ENCODE peak calls at places on chromosomes 4 and X, in eight cellular contexts. N, D, G, V, Y, I, Q and P are unnamed samples.

GRCh38 chr4:43234626-43235025 is 342.1 kb downstream of the GRXCR1 start:
- DNase-seq in N (no peak), D (no peak), G (no peak), V (no peak), Y (no peak), I (no peak), Q (no peak), P (no peak)

GRCh38 chr4:114549638-114550037 is 49.0 kb upstream of the UGT8 start:
- DNase-seq in N (no peak), D (no peak), G (no peak), V (no peak), Y (no peak), I (no peak), Q (no peak), P (no peak)

GRCh38 chr4:172245493-172245892 is 432.3 kb downstream of the GALNTL6 start:
- DNase-seq in N (no peak), D (no peak), G (no peak), V (no peak), Y (no peak), I (no peak), Q (no peak), P (no peak)

GRCh38 chr4:117596917-117597316 is 437.4 kb upstream of the NDST3 start:
- DNase-seq in N (no peak), D (no peak), G (no peak), V (no peak), Y (no peak), I (no peak), Q (no peak), P (no peak)

GRCh38 chrX:130082244-130083106 is 27.8 kb downstream of the ELF4 start:
- DNase-seq in N (no peak), D (no peak), G (no peak), V (peak), Y (peak), I (no peak), Q (no peak), P (no peak)

GRCh38 chr4:183988874-183989273 is 83.8 kb downstream of the STOX2 start:
- DNase-seq in N (no peak), D (peak), G (no peak), V (no peak), Y (no peak), I (no peak), Q (no peak), P (no peak)

GRCh38 chr4:158962396-158962795 is 140.5 kb upstream of the RAPGEF2 start:
- DNase-seq in N (no peak), D (no peak), G (no peak), V (no peak), Y (no peak), I (no peak), Q (no peak), P (no peak)

GRCh38 chrX:150767045-150767395 is 73.8 kb downstream of the MTMR1 start:
- DNase-seq in N (no peak), D (no peak), G (no peak), V (no peak), Y (no peak), I (no peak), Q (peak), P (no peak)

GRCh38 chrX:116135277-116135676 is 35.3 kb upstream of the AGTR2 start:
- DNase-seq in N (no peak), D (no peak), G (no peak), V (no peak), Y (no peak), I (no peak), Q (no peak), P (no peak)

GRCh38 chr4:19224820-19225219 is 1026.9 kb upstream of the SLIT2 start:
- DNase-seq in N (peak), D (peak), G (no peak), V (no peak), Y (no peak), I (peak), Q (no peak), P (no peak)

GRCh38 chrX:53950130-53950733 is 94.0 kb downstream of the PHF8 start:
- DNase-seq in N (no peak), D (no peak), G (no peak), V (no peak), Y (no peak), I (no peak), Q (no peak), P (no peak)

GRCh38 chrX:68685722-68686683 is 38.5 kb downstream of the STARD8 start:
- DNase-seq in N (no peak), D (peak), G (no peak), V (peak), Y (peak), I (no peak), Q (no peak), P (no peak)

GRCh38 chr4:118288097-118288496 is 64.7 kb downstream of the PRSS12 start:
- DNase-seq in N (no peak), D (no peak), G (no peak), V (no peak), Y (no peak), I (peak), Q (no peak), P (no peak)

GRCh38 chr4:54587516-54587915 is 70.2 kb upstream of the KIT start:
- DNase-seq in N (no peak), D (no peak), G (no peak), V (no peak), Y (no peak), I (no peak), Q (no peak), P (no peak)

GRCh38 chr4:35105486-35105885 is 1138.8 kb downstream of the ARAP2 start:
- DNase-seq in N (no peak), D (no peak), G (no peak), V (no peak), Y (no peak), I (no peak), Q (no peak), P (no peak)

GRCh38 chr4:20028694-20029093 is 223.0 kb upstream of the SLIT2 start:
- DNase-seq in N (no peak), D (no peak), G (no peak), V (no peak), Y (no peak), I (peak), Q (no peak), P (no peak)

GRCh38 chrX:13666836-13667235 is 13.9 kb downstream of the TCEANC start:
- DNase-seq in N (no peak), D (no peak), G (no peak), V (peak), Y (no peak), I (no peak), Q (no peak), P (no peak)

GRCh38 chrX:71870337-71871098 is 40.1 kb upstream of the NHSL2 start:
- DNase-seq in N (no peak), D (peak), G (no peak), V (no peak), Y (no peak), I (peak), Q (no peak), P (no peak)

GRCh38 chr4:145340071-145340695 is 141.5 kb upstream of the SMAD1 start:
- DNase-seq in N (no peak), D (no peak), G (no peak), V (peak), Y (no peak), I (no peak), Q (no peak), P (no peak)

GRCh38 chr4:17701146-17701859 is 80.1 kb downstream of the FAM184B start:
- DNase-seq in N (no peak), D (no peak), G (no peak), V (no peak), Y (no peak), I (no peak), Q (no peak), P (no peak)

GRCh38 chrX:103417370-103417769 is 41.0 kb downstream of the BEX3 start:
- DNase-seq in N (no peak), D (no peak), G (no peak), V (no peak), Y (no peak), I (no peak), Q (no peak), P (no peak)

GRCh38 chr4:159768011-159768410 is 665.1 kb downstream of the RAPGEF2 start:
- DNase-seq in N (no peak), D (no peak), G (no peak), V (no peak), Y (no peak), I (no peak), Q (no peak), P (no peak)

GRCh38 chr4:88759039-88759631 is 61.5 kb upstream of the NAP1L5 start:
- DNase-seq in N (peak), D (no peak), G (no peak), V (no peak), Y (no peak), I (peak), Q (no peak), P (no peak)

GRCh38 chr4:76198411-76199237 is 15.0 kb downstream of the SCARB2 start:
- DNase-seq in N (peak), D (peak), G (peak), V (peak), Y (peak), I (peak), Q (peak), P (peak)

GRCh38 chrX:68462653-68463052 is 29.4 kb upstream of the OPHN1 start:
- DNase-seq in N (peak), D (peak), G (no peak), V (peak), Y (no peak), I (peak), Q (peak), P (no peak)

GRCh38 chr4:41177016-41177415 is 37.3 kb downstream of the APBB2 start:
- DNase-seq in N (peak), D (peak), G (no peak), V (no peak), Y (no peak), I (peak), Q (no peak), P (no peak)

GRCh38 chr4:622071-622995 is 3.0 kb upstream of the PDE6B start:
- DNase-seq in N (no peak), D (no peak), G (no peak), V (no peak), Y (no peak), I (no peak), Q (no peak), P (no peak)

GRCh38 chrX:49071877-49072711 is 1.7 kb downstream of the PRAF2 start:
- DNase-seq in N (peak), D (no peak), G (peak), V (peak), Y (peak), I (peak), Q (peak), P (no peak)

GRCh38 chr4:142358656-142359055 is 487.4 kb downstream of the INPP4B start:
- DNase-seq in N (no peak), D (no peak), G (no peak), V (no peak), Y (no peak), I (no peak), Q (no peak), P (no peak)

GRCh38 chr4:110193822-110194761 is 4.3 kb downstream of the ELOVL6 start:
- DNase-seq in N (peak), D (peak), G (no peak), V (peak), Y (no peak), I (peak), Q (peak), P (peak)

GRCh38 chrX:8731579-8732395 is at the start of gene ANOS1:
- DNase-seq in N (peak), D (peak), G (peak), V (peak), Y (peak), I (no peak), Q (peak), P (no peak)

GRCh38 chr4:13892739-13893105 is 265.2 kb upstream of the BOD1L1 start:
- DNase-seq in N (no peak), D (peak), G (no peak), V (no peak), Y (no peak), I (peak), Q (no peak), P (no peak)

GRCh38 chr4:176444741-176445140 is 125.0 kb downstream of the SPCS3 start:
- DNase-seq in N (peak), D (no peak), G (no peak), V (no peak), Y (no peak), I (peak), Q (no peak), P (no peak)

GRCh38 chr4:105966046-105966445 is 70.8 kb downstream of the NPNT start:
- DNase-seq in N (peak), D (no peak), G (no peak), V (no peak), Y (no peak), I (peak), Q (no peak), P (no peak)

GRCh38 chrX:17605676-17606075 is 131.6 kb upstream of the SCML1 start:
- DNase-seq in N (no peak), D (no peak), G (no peak), V (peak), Y (no peak), I (no peak), Q (no peak), P (no peak)

GRCh38 chrX:67544281-67544680 is 460 bp downstream of the AR start:
- DNase-seq in N (no peak), D (peak), G (peak), V (no peak), Y (peak), I (no peak), Q (no peak), P (no peak)

GRCh38 chr4:13108096-13108495 is 376.0 kb downstream of the RAB28 start:
- DNase-seq in N (no peak), D (no peak), G (no peak), V (no peak), Y (no peak), I (no peak), Q (no peak), P (no peak)

GRCh38 chr4:6272863-6273660 is 3.4 kb downstream of the WFS1 start:
- DNase-seq in N (peak), D (peak), G (no peak), V (no peak), Y (peak), I (peak), Q (no peak), P (no peak)

GRCh38 chr4:138053601-138054322 is 188.4 kb downstream of the SLC7A11 start:
- DNase-seq in N (peak), D (peak), G (no peak), V (no peak), Y (no peak), I (peak), Q (no peak), P (no peak)

GRCh38 chr4:80127870-80128419 is 54.9 kb upstream of the ANTXR2 start:
- DNase-seq in N (no peak), D (no peak), G (no peak), V (no peak), Y (no peak), I (no peak), Q (no peak), P (no peak)

GRCh38 chr4:80124246-80125211 is 51.5 kb upstream of the ANTXR2 start:
- DNase-seq in N (no peak), D (no peak), G (no peak), V (no peak), Y (no peak), I (no peak), Q (no peak), P (no peak)

GRCh38 chr4:80126435-80126834 is 53.4 kb upstream of the ANTXR2 start:
- DNase-seq in N (no peak), D (no peak), G (no peak), V (no peak), Y (no peak), I (no peak), Q (no peak), P (no peak)

GRCh38 chr4:80128941-80129340 is 55.9 kb upstream of the ANTXR2 start:
- DNase-seq in N (no peak), D (no peak), G (no peak), V (no peak), Y (no peak), I (no peak), Q (no peak), P (no peak)

DNA sequence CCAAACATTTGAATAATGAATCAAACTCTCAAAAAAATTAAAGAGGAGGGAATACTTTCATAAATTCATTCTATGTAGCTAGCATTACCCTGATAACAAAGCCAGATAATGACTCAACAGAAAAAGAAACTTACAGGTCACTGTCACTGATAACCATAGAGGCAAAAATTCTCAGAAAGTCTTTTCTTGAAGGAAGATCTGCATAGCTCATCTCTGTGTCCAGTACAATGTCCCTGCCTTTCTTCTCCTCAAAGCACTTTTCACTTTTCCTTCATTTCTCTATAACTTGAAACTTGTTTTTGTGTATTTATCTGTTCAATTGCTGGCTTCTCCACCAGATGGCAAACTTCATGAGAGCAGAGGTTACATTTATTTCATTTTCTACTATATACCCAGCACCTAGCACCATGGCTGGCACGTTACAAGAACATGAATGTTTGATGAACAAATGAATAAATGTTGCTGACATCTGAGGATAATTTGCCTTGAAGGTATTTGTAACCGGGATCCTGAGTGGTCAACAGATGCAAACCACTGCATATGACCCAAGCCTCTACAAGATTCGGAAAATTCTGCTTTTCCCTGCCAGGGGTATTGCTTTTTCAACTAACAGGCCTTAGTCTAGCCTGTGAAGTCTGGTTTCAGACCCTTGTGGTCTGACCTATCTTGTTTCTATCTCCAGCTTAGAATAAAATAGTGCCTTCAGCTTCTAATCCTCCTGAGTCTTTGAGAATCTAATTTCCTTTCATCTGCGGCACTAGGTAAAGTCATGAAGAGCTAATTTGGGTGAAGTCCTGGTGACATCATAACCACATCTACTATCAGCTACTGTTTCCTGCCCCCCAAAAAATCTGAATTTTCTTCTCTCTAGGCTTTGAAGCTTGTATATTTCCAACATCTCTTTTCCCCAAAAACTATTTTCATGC is 52.5 kb upstream of the ANTXR2 start:
- DNase-seq in N (peak), D (peak), G (no peak), V (no peak), Y (no peak), I (peak), Q (peak), P (no peak)
- TF ChIP-seq CTCF in N (peak), D (no peak), G (no peak), V (peak), Y (peak), I (peak), Q (peak), P (peak)

GRCh38 chr4:32462944-32463343 is 1742.8 kb downstream of the PCDH7 start:
- DNase-seq in N (no peak), D (peak), G (no peak), V (no peak), Y (no peak), I (no peak), Q (no peak), P (no peak)
- TF ChIP-seq CTCF in N (peak), D (no peak), G (no peak), V (peak), Y (no peak), I (peak), Q (no peak), P (peak)

DNA sequence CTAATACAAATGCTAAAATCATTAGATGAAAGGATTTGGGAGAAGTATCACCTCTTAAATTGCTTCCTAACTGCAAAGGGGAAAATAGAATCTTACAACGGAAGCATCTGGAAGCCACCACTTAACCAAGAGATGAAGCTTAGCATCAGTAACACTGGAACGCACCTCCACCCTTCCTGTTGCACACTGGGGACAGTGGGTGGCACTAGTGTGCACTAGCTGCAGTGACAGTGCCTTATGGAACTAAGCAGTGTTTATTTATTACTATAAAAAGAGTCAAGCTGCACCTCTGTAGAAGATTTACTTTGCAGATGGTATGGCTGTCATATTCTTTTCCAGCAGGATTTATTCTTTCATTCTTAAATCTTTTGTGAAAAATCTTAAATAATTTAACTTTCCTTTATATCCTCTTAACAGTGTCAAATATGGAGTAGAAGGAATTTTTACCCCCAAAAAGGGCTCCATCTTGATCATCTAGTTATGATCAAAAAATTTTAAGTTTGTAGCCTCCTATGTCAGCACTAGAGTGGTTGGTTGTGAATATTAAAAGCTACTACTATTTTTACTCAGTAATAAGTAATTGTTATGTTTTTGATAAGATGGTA is 76.7 kb downstream of the SCD5 start:
- DNase-seq in N (no peak), D (peak), G (no peak), V (peak), Y (no peak), I (peak), Q (no peak), P (no peak)
- TF ChIP-seq CTCF in N (peak), D (peak), G (no peak), V (peak), Y (peak), I (peak), Q (no peak), P (no peak)

DNA sequence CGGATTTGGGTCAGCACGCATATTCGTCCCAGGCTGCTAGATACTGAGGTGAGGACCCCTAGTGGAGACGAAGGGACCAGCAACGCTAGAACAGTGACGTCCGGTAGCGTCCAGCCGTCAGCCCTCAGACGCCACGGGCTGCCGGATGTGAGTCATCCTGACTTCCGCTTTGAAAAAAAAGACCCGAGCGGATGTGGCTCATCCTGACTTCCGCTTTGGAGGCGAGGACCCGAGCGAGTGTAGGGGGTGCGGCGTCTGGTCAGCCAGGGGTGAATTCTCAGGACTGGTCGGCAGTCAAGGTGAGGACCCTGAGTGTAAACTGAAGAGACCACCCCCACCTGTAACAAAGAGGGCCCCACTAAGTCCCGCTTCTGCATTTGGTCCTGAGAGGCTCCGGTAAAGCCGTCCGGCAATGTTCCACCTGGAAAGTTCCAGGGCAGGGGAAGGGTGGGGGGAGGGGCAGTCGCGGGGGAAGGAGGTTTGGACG is at the start of gene MAGEB2:
- DNase-seq in N (no peak), D (no peak), G (no peak), V (no peak), Y (no peak), I (no peak), Q (no peak), P (no peak)
- TF ChIP-seq CTCF in N (no peak), D (no peak), G (no peak), V (no peak), Y (no peak), I (no peak), Q (no peak), P (no peak)

DNA sequence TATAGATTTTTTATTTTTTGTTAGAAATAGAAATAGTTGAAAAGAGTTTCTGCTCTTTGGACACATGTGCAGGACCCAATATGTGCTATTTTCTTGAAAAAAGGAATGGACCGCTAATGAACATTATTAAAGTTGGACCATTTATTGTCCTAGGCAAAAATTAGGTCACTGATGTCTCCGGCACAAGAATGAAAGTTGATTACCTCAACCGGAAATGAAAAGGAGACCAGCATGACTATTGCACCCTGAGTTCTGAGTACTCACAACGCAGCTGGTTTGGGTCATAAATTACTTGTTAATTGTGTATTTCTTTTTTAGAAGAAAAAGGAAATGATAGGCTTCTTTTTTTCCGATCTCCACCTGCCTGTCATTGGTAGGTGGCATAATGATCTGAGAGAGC is 232.6 kb downstream of the ARHGAP24 start:
- DNase-seq in N (no peak), D (no peak), G (no peak), V (no peak), Y (no peak), I (no peak), Q (no peak), P (no peak)
- TF ChIP-seq CTCF in N (no peak), D (no peak), G (no peak), V (no peak), Y (no peak), I (no peak), Q (no peak), P (no peak)